ENCODE peak calls at places on chromosomes 4 and X, in seven cellular contexts. L is colonic mucosa, T is HepG2, F is brain microvascular endothelial cell, Z is WERI-Rb-1, B is left ventricle myocardium inferior, U is heart right ventricle. G is an unnamed sample.

GRCh38 chr4:81518762-81519427 is 47.2 kb upstream of the RASGEF1B start:
- DNase-seq in U (no peak), F (no peak), L (no peak), B (no peak), T (no peak), Z (no peak), G (no peak)

GRCh38 chrX:116881961-116882360 is 419.2 kb upstream of the CT83 start:
- DNase-seq in T (no peak), B (no peak), U (no peak), F (no peak), Z (no peak), L (no peak), G (no peak)

GRCh38 chr4:119113033-119113655 is 22.5 kb upstream of the MYOZ2 start:
- DNase-seq in F (peak; percentile 68), U (no peak), Z (no peak), T (no peak), B (no peak), L (no peak), G (no peak)

GRCh38 chr4:81531410-81531809 is 59.7 kb upstream of the RASGEF1B start:
- DNase-seq in U (no peak), L (no peak), T (no peak), Z (no peak), F (no peak), B (no peak), G (no peak)

GRCh38 chrX:28042826-28043564 is 61.7 kb upstream of the DCAF8L1 start:
- DNase-seq in T (no peak), L (no peak), B (no peak), F (no peak), Z (no peak), U (no peak), G (no peak)

GRCh38 chr4:149409186-149410056 is 406.2 kb downstream of the IQCM start:
- DNase-seq in Z (no peak), L (no peak), U (peak; percentile 39), T (no peak), F (peak; percentile 72), B (peak; percentile 51), G (no peak)

GRCh38 chrX:119638725-119639471 is 32.7 kb upstream of the NKRF start:
- DNase-seq in B (no peak), F (no peak), U (no peak), L (no peak), Z (no peak), T (no peak), G (no peak)

GRCh38 chr4:111214371-111214770 is 591.5 kb upstream of the PITX2 start:
- DNase-seq in F (no peak), Z (no peak), U (no peak), L (no peak), B (no peak), T (no peak), G (no peak)

GRCh38 chr4:123397276-123398150 is 918 bp downstream of the SPRY1 start:
- DNase-seq in U (peak; percentile 55), L (peak; percentile 75), B (peak; percentile 46), F (peak; percentile 40), T (peak; percentile 75), Z (peak; percentile 67), G (peak; percentile 43)

GRCh38 chr4:54746228-54746627 is 88.5 kb downstream of the KIT start:
- DNase-seq in L (no peak), B (no peak), U (no peak), F (no peak), T (no peak), Z (no peak), G (no peak)

GRCh38 chr4:35506161-35506560 is 738.2 kb downstream of the ARAP2 start:
- DNase-seq in Z (no peak), B (no peak), T (no peak), U (no peak), L (no peak), F (no peak), G (no peak)

GRCh38 chr4:48254381-48255072 is 15.1 kb downstream of the TEC start:
- DNase-seq in F (peak; percentile 73), L (no peak), T (no peak), B (peak; percentile 22), Z (no peak), U (peak; percentile 24), G (no peak)

GRCh38 chr4:171342646-171343045 is 470.6 kb upstream of the GALNTL6 start:
- DNase-seq in L (no peak), Z (peak; percentile 86), T (no peak), B (no peak), U (no peak), F (no peak), G (no peak)

GRCh38 chr4:24968992-24969391 is 56.1 kb upstream of the CCDC149 start:
- DNase-seq in L (no peak), T (no peak), Z (no peak), U (no peak), F (no peak), B (no peak), G (no peak)

GRCh38 chrX:45771560-45772340 is 571.1 kb upstream of the DIPK2B start:
- DNase-seq in Z (no peak), L (peak; percentile 48), U (peak; percentile 9), F (peak; percentile 56), T (no peak), B (peak; percentile 25), G (no peak)

GRCh38 chr4:168153596-168154440 is 61.5 kb downstream of the ANXA10 start:
- DNase-seq in B (peak; percentile 74), T (peak; percentile 53), L (peak; percentile 78), Z (peak; percentile 82), F (peak; percentile 90), U (peak; percentile 63), G (peak; percentile 25)

GRCh38 chrX:9249452-9249851 is 215.4 kb upstream of the TBL1X start:
- DNase-seq in Z (no peak), T (no peak), F (no peak), U (no peak), B (no peak), L (no peak), G (no peak)

GRCh38 chrX:68415289-68415688 is 18.0 kb downstream of the OPHN1 start:
- DNase-seq in L (no peak), Z (no peak), T (no peak), U (peak; percentile 28), F (peak; percentile 58), B (peak; percentile 46), G (no peak)

GRCh38 chr4:150828159-150828558 is 186.9 kb downstream of the LRBA start:
- DNase-seq in L (no peak), U (no peak), F (no peak), Z (no peak), B (no peak), T (no peak), G (no peak)

GRCh38 chr4:147367841-147368385 is 113.0 kb upstream of the EDNRA start:
- DNase-seq in U (no peak), Z (no peak), F (no peak), T (no peak), L (no peak), B (no peak), G (no peak)

GRCh38 chr4:61086357-61086756 is 113.8 kb upstream of the ADGRL3 start:
- DNase-seq in U (no peak), L (no peak), B (no peak), F (no peak), T (no peak), Z (no peak), G (no peak)

GRCh38 chrX:118347131-118347530 is 1.2 kb downstream of the WDR44 start:
- DNase-seq in U (no peak), T (peak; percentile 2), F (peak; percentile 53), Z (no peak), B (no peak), L (no peak), G (no peak)

GRCh38 chr4:23943478-23943877 is 53.6 kb upstream of the PPARGC1A start:
- DNase-seq in F (no peak), U (no peak), B (no peak), Z (no peak), T (no peak), L (no peak), G (no peak)

GRCh38 chr4:128068927-128069326 is 7.8 kb downstream of the LARP1B start:
- DNase-seq in Z (peak; percentile 56), T (peak; percentile 29), U (no peak), L (no peak), F (peak; percentile 20), B (no peak), G (no peak)

GRCh38 chr4:5824635-5825034 is 68.3 kb downstream of the CRMP1 start:
- DNase-seq in L (no peak), F (peak; percentile 41), T (peak; percentile 18), Z (peak; percentile 46), U (no peak), B (no peak), G (no peak)

GRCh38 chr4:124754671-124755070 is 42.1 kb upstream of the ANKRD50 start:
- DNase-seq in Z (no peak), T (no peak), L (no peak), B (no peak), U (no peak), F (no peak), G (no peak)

DNA sequence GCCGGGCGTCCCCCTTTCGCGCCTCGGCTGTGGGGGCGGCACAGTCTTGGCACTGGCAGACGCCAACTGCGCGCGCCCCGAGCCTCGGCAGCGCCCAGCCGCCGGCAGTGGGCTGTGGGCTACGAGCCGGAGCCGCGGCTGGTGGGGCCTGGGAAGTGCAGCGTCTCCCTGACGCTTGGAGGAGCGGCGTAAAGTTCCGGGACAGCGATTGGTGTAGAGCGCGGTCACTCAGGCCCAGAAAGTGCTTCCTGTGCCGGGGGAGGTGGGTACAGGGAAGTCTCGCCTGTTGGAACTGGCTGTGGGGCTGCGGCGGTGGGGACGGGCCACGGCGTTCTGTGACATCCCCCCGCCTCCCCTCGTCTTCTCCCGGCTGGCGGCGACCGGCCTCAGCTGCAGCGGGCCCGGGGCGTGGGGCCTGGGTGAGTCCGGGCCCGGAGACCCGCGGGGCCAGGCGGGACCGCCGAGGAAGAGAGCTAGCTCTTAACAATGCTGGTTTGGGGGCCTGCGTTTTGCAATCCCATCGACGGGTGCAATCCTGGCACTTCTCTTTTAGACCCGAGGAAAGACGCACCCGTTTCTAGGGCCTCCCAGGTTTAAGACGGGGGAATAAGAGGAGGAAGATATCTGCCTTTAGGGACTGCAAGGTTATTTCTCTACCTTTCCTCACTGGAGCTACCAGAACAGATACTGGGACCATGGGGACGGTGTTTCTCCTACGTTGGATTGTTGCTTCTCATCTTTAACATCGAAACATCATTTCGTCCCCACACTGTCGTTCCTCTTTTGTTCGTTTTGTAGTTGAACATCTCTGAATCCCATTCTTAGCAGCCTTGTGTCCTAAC is at the start of the genes RWDD4 and TRAPPC11:
- DNase-seq in L (peak; percentile 98), U (peak; percentile 98), F (peak; percentile 99), B (peak; percentile 99), T (peak; percentile 94), Z (peak; percentile 100), G (peak; percentile 87)
- TF ChIP-seq CTCF in L (no peak), U (peak; percentile 12), F (peak; percentile 28), B (peak; percentile 50), T (peak; percentile 35), Z (peak; percentile 14), G (no peak)

GRCh38 chrX:74291964-74292891 is 11.8 kb upstream of the ZCCHC13 start:
- DNase-seq in L (peak; percentile 89), Z (peak; percentile 80), B (peak; percentile 88), F (peak; percentile 85), U (peak; percentile 84), T (peak; percentile 76), G (peak; percentile 57)
- TF ChIP-seq CTCF in L (no peak), Z (peak; percentile 36), B (peak; percentile 26), F (peak; percentile 29), U (no peak), T (peak; percentile 63), G (no peak)

GRCh38 chr4:78171482-78171881 is 114.4 kb downstream of the FRAS1 start:
- DNase-seq in L (no peak), F (no peak), T (no peak), Z (peak; percentile 11), U (no peak), B (no peak), G (no peak)
- TF ChIP-seq CTCF in L (no peak), F (no peak), T (peak; percentile 31), Z (no peak), U (no peak), B (no peak), G (no peak)

GRCh38 chrX:133468081-133468480 is 52.8 kb upstream of the GPC4 start:
- DNase-seq in U (no peak), F (no peak), Z (no peak), T (no peak), B (no peak), L (no peak), G (no peak)
- TF ChIP-seq CTCF in U (no peak), F (no peak), Z (no peak), T (peak; percentile 20), B (no peak), L (no peak), G (no peak)

G was measured in activated B cell treated with CpG ODN at 0.5 μM for 24 hours.